ENCODE peak calls at places on chromosomes 4 and X, in six cellular contexts. W, T, B, D, E and H are unnamed samples.

GRCh38 chr4:18961879-18962278 is 940.3 kb upstream of the LCORL start:
- DNase-seq in W (no peak), B (no peak), T (no peak), E (no peak), D (no peak), H (no peak)

GRCh38 chr4:128358231-128358902 is 70.8 kb upstream of the PGRMC2 start:
- DNase-seq in W (no peak), T (peak), E (no peak), B (no peak), D (no peak), H (peak)

GRCh38 chrX:24153796-24154189 is 4.3 kb downstream of the ZFX start:
- DNase-seq in T (no peak), B (no peak), D (no peak), W (no peak), E (no peak), H (no peak)

GRCh38 chr4:175453456-175453855 is 358.6 kb downstream of the GPM6A start:
- DNase-seq in E (no peak), D (no peak), W (no peak), B (no peak), T (peak), H (peak)

GRCh38 chrX:40202456-40202855 is 104.7 kb upstream of the BCOR start:
- DNase-seq in W (no peak), B (no peak), T (no peak), E (no peak), D (no peak), H (no peak)

GRCh38 chr4:41359069-41359769 is 102.5 kb downstream of the UCHL1 start:
- DNase-seq in W (no peak), E (no peak), T (no peak), D (no peak), B (peak), H (no peak)

GRCh38 chrX:87525771-87526229 is 8.2 kb downstream of the KLHL4 start:
- DNase-seq in D (no peak), W (no peak), T (peak), B (no peak), E (no peak), H (peak)

GRCh38 chr4:119471259-119471658 is 149.3 kb upstream of the FABP2 start:
- DNase-seq in E (no peak), D (no peak), W (no peak), T (no peak), B (no peak), H (no peak)

GRCh38 chrX:23662853-23663252 is 4.4 kb upstream of the PRDX4 start:
- DNase-seq in W (no peak), D (no peak), B (no peak), T (peak), E (peak), H (peak)

GRCh38 chr4:185764880-185765279 is 47.1 kb downstream of the SORBS2 start:
- DNase-seq in B (no peak), T (no peak), E (no peak), D (no peak), W (no peak), H (no peak)

GRCh38 chr4:12588572-12588971 is 895.6 kb downstream of the RAB28 start:
- DNase-seq in E (no peak), W (no peak), T (peak), B (no peak), D (no peak), H (no peak)

GRCh38 chrX:106912864-106913263 is 7.3 kb upstream of the CLDN2 start:
- DNase-seq in D (no peak), W (no peak), E (no peak), T (peak), B (no peak), H (peak)

GRCh38 chr4:124686279-124686678 is 26.3 kb downstream of the ANKRD50 start:
- DNase-seq in B (peak), E (no peak), D (no peak), W (no peak), T (no peak), H (no peak)

GRCh38 chr4:76306882-76307669 is 543 bp downstream of the STBD1 start:
- DNase-seq in E (peak), B (peak), D (peak), T (peak), W (no peak), H (peak)

GRCh38 chr4:12399781-12400180 is 971.1 kb upstream of the HS3ST1 start:
- DNase-seq in T (peak), W (no peak), D (no peak), B (no peak), E (no peak), H (no peak)

GRCh38 chrX:123720486-123720885 is 12.4 kb downstream of the THOC2 start:
- DNase-seq in W (no peak), B (no peak), E (no peak), D (no peak), T (no peak), H (no peak)

GRCh38 chr4:74451214-74451661 is 6.3 kb downstream of the AREG start:
- DNase-seq in T (peak), W (no peak), D (no peak), B (no peak), E (no peak), H (peak)

GRCh38 chrX:129823115-129823514 is 20.6 kb downstream of the ZDHHC9 start:
- DNase-seq in D (no peak), B (peak), T (peak), E (peak), W (peak), H (peak)

GRCh38 chrX:123525131-123525725 is 207.6 kb downstream of the THOC2 start:
- DNase-seq in W (no peak), T (no peak), D (no peak), E (no peak), B (no peak), H (no peak)

GRCh38 chr4:82865592-82865991 is 25.4 kb downstream of the SEC31A start:
- DNase-seq in W (no peak), B (no peak), T (peak), D (no peak), E (no peak), H (peak)

GRCh38 chrX:129600981-129601424 is 53.8 kb downstream of the APLN start:
- DNase-seq in D (no peak), T (peak), B (no peak), E (peak), W (no peak), H (peak)

GRCh38 chr4:165383757-165384156 is 4.9 kb downstream of the CPE start:
- DNase-seq in W (no peak), T (no peak), D (no peak), E (no peak), B (no peak), H (no peak)

GRCh38 chr4:76066546-76066945 is 8.0 kb upstream of the ART3 start:
- DNase-seq in E (no peak), W (no peak), B (no peak), T (no peak), D (no peak), H (no peak)

GRCh38 chrX:111914398-111915092 is 38.6 kb downstream of the TRPC5OS start:
- DNase-seq in B (no peak), E (no peak), T (no peak), D (no peak), W (no peak), H (peak)

GRCh38 chrX:1397441-1397840 is 5.5 kb upstream of the SLC25A6 start:
- DNase-seq in E (no peak), W (no peak), T (no peak), D (no peak), B (no peak), H (no peak)

GRCh38 chrX:98068210-98068609 is 1184.5 kb downstream of the RPA4 start:
- DNase-seq in T (no peak), D (no peak), E (no peak), W (no peak), B (no peak), H (no peak)

GRCh38 chr4:110897779-110898178 is 274.9 kb upstream of the PITX2 start:
- DNase-seq in T (no peak), E (no peak), W (no peak), B (no peak), D (no peak), H (no peak)

GRCh38 chr4:153541426-153542096 is 75.4 kb downstream of the TMEM131L start:
- DNase-seq in W (no peak), T (peak), D (no peak), E (no peak), B (no peak), H (peak)